ENCODE peak calls at places on chromosomes 11 and 22, in eight cellular contexts. One of them, this sample, is unnamed.

GRCh38 chr22:37107779-37108621 is 1.5 kb downstream of the TMPRSS6 start:
- DNase-seq in WERI-Rb-1: no peak
- DNase-seq in stimulated activated CD8-positive, alpha-beta memory T cell treated with anti-CD3 and anti-CD28 coated beads, Interleukin-12 subunit alpha, Interleukin-12 subunit beta, amount 100 ng/mL, for 1 hour: no peak
- DNase-seq in breast epithelium: no peak
- DNase-seq in stimulated activated CD4-positive, alpha-beta T cell treated with anti-CD3 and anti-CD28 coated beads, Interleukin-4, amount 100 ng/mL, for 1 hour: no peak
- DNase-seq in hepatic stellate cell: no peak
- DNase-seq in upper lobe of left lung: peak; percentile 48
- DNase-seq in head of caudate nucleus: no peak
- DNase-seq in this sample: no peak

GRCh38 chr11:69113226-69113625 is 42.5 kb upstream of the SMIM38 start:
- DNase-seq in stimulated activated CD8-positive, alpha-beta memory T cell treated with anti-CD3 and anti-CD28 coated beads, Interleukin-12 subunit alpha, Interleukin-12 subunit beta, amount 100 ng/mL, for 1 hour: no peak
- DNase-seq in breast epithelium: no peak
- DNase-seq in upper lobe of left lung: no peak
- DNase-seq in stimulated activated CD4-positive, alpha-beta T cell treated with anti-CD3 and anti-CD28 coated beads, Interleukin-4, amount 100 ng/mL, for 1 hour: no peak
- DNase-seq in head of caudate nucleus: no peak
- DNase-seq in WERI-Rb-1: no peak
- DNase-seq in hepatic stellate cell: no peak
- DNase-seq in this sample: peak; percentile 6

GRCh38 chr22:26650722-26651421 is 6.5 kb upstream of the MIAT start:
- DNase-seq in WERI-Rb-1: no peak
- DNase-seq in stimulated activated CD4-positive, alpha-beta T cell treated with anti-CD3 and anti-CD28 coated beads, Interleukin-4, amount 100 ng/mL, for 1 hour: no peak
- DNase-seq in stimulated activated CD8-positive, alpha-beta memory T cell treated with anti-CD3 and anti-CD28 coated beads, Interleukin-12 subunit alpha, Interleukin-12 subunit beta, amount 100 ng/mL, for 1 hour: no peak
- DNase-seq in breast epithelium: no peak
- DNase-seq in upper lobe of left lung: no peak
- DNase-seq in head of caudate nucleus: no peak
- DNase-seq in hepatic stellate cell: no peak
- DNase-seq in this sample: no peak

GRCh38 chr11:64060263-64060860 is 24.6 kb downstream of the FLRT1 start:
- DNase-seq in upper lobe of left lung: peak; percentile 79
- DNase-seq in hepatic stellate cell: no peak
- DNase-seq in WERI-Rb-1: no peak
- DNase-seq in stimulated activated CD4-positive, alpha-beta T cell treated with anti-CD3 and anti-CD28 coated beads, Interleukin-4, amount 100 ng/mL, for 1 hour: no peak
- DNase-seq in stimulated activated CD8-positive, alpha-beta memory T cell treated with anti-CD3 and anti-CD28 coated beads, Interleukin-12 subunit alpha, Interleukin-12 subunit beta, amount 100 ng/mL, for 1 hour: no peak
- DNase-seq in head of caudate nucleus: no peak
- DNase-seq in breast epithelium: no peak
- DNase-seq in this sample: no peak

GRCh38 chr11:104073950-104074349 is 37.5 kb downstream of the DDI1 start:
- DNase-seq in WERI-Rb-1: peak; percentile 79
- DNase-seq in upper lobe of left lung: no peak
- DNase-seq in stimulated activated CD4-positive, alpha-beta T cell treated with anti-CD3 and anti-CD28 coated beads, Interleukin-4, amount 100 ng/mL, for 1 hour: no peak
- DNase-seq in breast epithelium: no peak
- DNase-seq in stimulated activated CD8-positive, alpha-beta memory T cell treated with anti-CD3 and anti-CD28 coated beads, Interleukin-12 subunit alpha, Interleukin-12 subunit beta, amount 100 ng/mL, for 1 hour: no peak
- DNase-seq in head of caudate nucleus: no peak
- DNase-seq in hepatic stellate cell: no peak
- DNase-seq in this sample: no peak

GRCh38 chr22:46676881-46677280 is 56.7 kb downstream of the GRAMD4 start:
- DNase-seq in stimulated activated CD4-positive, alpha-beta T cell treated with anti-CD3 and anti-CD28 coated beads, Interleukin-4, amount 100 ng/mL, for 1 hour: no peak
- DNase-seq in head of caudate nucleus: no peak
- DNase-seq in WERI-Rb-1: no peak
- DNase-seq in upper lobe of left lung: no peak
- DNase-seq in stimulated activated CD8-positive, alpha-beta memory T cell treated with anti-CD3 and anti-CD28 coated beads, Interleukin-12 subunit alpha, Interleukin-12 subunit beta, amount 100 ng/mL, for 1 hour: no peak
- DNase-seq in breast epithelium: peak; percentile 48
- DNase-seq in hepatic stellate cell: no peak
- DNase-seq in this sample: peak; percentile 57

GRCh38 chr11:57474751-57475115 is 14.4 kb downstream of the RTN4RL2 start:
- DNase-seq in stimulated activated CD8-positive, alpha-beta memory T cell treated with anti-CD3 and anti-CD28 coated beads, Interleukin-12 subunit alpha, Interleukin-12 subunit beta, amount 100 ng/mL, for 1 hour: no peak
- DNase-seq in upper lobe of left lung: no peak
- DNase-seq in hepatic stellate cell: no peak
- DNase-seq in head of caudate nucleus: no peak
- DNase-seq in breast epithelium: no peak
- DNase-seq in stimulated activated CD4-positive, alpha-beta T cell treated with anti-CD3 and anti-CD28 coated beads, Interleukin-4, amount 100 ng/mL, for 1 hour: no peak
- DNase-seq in WERI-Rb-1: no peak
- DNase-seq in this sample: no peak

GRCh38 chr22:50275181-50276055 is 5.2 kb upstream of the MAPK11 start:
- DNase-seq in breast epithelium: no peak
- DNase-seq in upper lobe of left lung: no peak
- DNase-seq in head of caudate nucleus: no peak
- DNase-seq in hepatic stellate cell: no peak
- DNase-seq in stimulated activated CD8-positive, alpha-beta memory T cell treated with anti-CD3 and anti-CD28 coated beads, Interleukin-12 subunit alpha, Interleukin-12 subunit beta, amount 100 ng/mL, for 1 hour: no peak
- DNase-seq in WERI-Rb-1: no peak
- DNase-seq in stimulated activated CD4-positive, alpha-beta T cell treated with anti-CD3 and anti-CD28 coated beads, Interleukin-4, amount 100 ng/mL, for 1 hour: no peak
- DNase-seq in this sample: no peak

GRCh38 chr11:60700689-60701508 is 1.5 kb downstream of the MS4A8 start:
- DNase-seq in upper lobe of left lung: no peak
- DNase-seq in head of caudate nucleus: no peak
- DNase-seq in WERI-Rb-1: peak; percentile 37
- DNase-seq in stimulated activated CD8-positive, alpha-beta memory T cell treated with anti-CD3 and anti-CD28 coated beads, Interleukin-12 subunit alpha, Interleukin-12 subunit beta, amount 100 ng/mL, for 1 hour: no peak
- DNase-seq in breast epithelium: no peak
- DNase-seq in stimulated activated CD4-positive, alpha-beta T cell treated with anti-CD3 and anti-CD28 coated beads, Interleukin-4, amount 100 ng/mL, for 1 hour: no peak
- DNase-seq in hepatic stellate cell: no peak
- DNase-seq in this sample: no peak